ENCODE peak calls at places on chromosomes 5 and 9, in five cellular contexts. E, F, O, R and G are unnamed samples.

GRCh38 chr5:116574682-116575634 is at the start of gene SEMA6A:
- DNase-seq in R (peak; percentile 75), O (peak; percentile 88), E (peak; percentile 96), F (peak; percentile 91), G (peak; percentile 35)

GRCh38 chr5:148238395-148238794 is at the start of gene MARCOL:
- DNase-seq in F (no peak), O (no peak), E (no peak), R (no peak), G (no peak)

GRCh38 chr5:10760033-10760975 is 730 bp downstream of the DAP start:
- DNase-seq in O (no peak), R (peak; percentile 55), E (peak; percentile 72), F (peak; percentile 64), G (peak; percentile 17)

GRCh38 chr5:154273028-154273617 is 82.6 kb downstream of the GALNT10 start:
- DNase-seq in R (peak; percentile 65), F (peak; percentile 78), O (peak; percentile 31), E (peak; percentile 26), G (no peak)

GRCh38 chr9:129253820-129254381 is 75.8 kb upstream of the IER5L start:
- DNase-seq in R (no peak), E (no peak), F (peak; percentile 81), O (peak; percentile 58), G (no peak)

GRCh38 chr9:108282872-108283271 is 572.9 kb downstream of the ACTL7B start:
- DNase-seq in O (no peak), E (peak; percentile 41), R (no peak), F (peak; percentile 19), G (no peak)

GRCh38 chr5:157533011-157533481 is 42.5 kb downstream of the ADAM19 start:
- DNase-seq in R (no peak), O (peak; percentile 57), E (peak; percentile 34), F (no peak), G (no peak)

GRCh38 chr5:68898961-68899471 is 194.8 kb upstream of the SLC30A5 start:
- DNase-seq in R (peak; percentile 77), F (peak; percentile 85), O (no peak), E (peak; percentile 92), G (peak; percentile 43)

GRCh38 chr5:15693036-15693728 is 193.2 kb downstream of the FBXL7 start:
- DNase-seq in O (no peak), R (no peak), F (peak; percentile 32), E (no peak), G (no peak)

GRCh38 chr5:170442381-170442780 is 53.2 kb upstream of the KCNMB1 start:
- DNase-seq in E (no peak), O (no peak), F (no peak), R (no peak), G (no peak)

GRCh38 chr9:137679249-137679648 is 60.4 kb downstream of the EHMT1 start:
- DNase-seq in E (no peak), R (no peak), O (no peak), F (no peak), G (no peak)

DNA sequence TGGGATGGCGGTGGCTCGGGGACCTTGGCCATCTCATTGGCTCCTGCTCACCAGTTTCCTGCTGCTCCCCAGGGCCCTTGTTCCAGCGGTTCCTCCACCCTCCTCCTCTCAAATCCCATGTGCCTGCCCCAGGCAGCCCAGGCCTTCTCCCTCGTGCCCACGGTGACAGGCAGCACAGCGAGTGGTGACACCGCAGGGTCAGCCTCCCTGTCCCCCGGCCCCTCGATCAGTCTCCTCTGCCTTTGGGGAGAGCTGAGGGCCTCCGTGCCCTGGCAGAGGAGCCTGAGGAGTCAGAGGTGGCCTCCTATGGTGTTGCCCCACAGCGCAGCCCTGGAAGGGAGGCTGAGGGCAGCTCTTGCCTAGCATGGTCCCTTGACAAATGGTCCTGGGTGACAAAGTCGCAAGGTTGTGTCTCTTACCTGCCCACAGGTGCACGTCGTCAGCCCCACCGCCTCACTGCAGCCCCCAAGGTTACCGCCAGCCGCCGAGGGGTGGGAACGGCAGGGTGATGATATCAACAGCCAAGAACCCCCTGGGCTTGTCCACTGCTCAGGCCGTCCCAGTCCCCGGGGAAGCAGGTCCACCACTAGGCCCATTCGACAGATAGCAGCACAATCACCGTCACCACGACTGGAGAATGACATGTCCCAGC is 49.8 kb downstream of the NEK6 start:
- DNase-seq in E (no peak), O (no peak), R (no peak), F (no peak), G (no peak)
- H3K4me3 ChIP-seq in E (no peak overlapping the region), O (no peak overlapping the region), R (no peak overlapping the region), F (no peak overlapping the region), G (no peak overlapping the region)

DNA sequence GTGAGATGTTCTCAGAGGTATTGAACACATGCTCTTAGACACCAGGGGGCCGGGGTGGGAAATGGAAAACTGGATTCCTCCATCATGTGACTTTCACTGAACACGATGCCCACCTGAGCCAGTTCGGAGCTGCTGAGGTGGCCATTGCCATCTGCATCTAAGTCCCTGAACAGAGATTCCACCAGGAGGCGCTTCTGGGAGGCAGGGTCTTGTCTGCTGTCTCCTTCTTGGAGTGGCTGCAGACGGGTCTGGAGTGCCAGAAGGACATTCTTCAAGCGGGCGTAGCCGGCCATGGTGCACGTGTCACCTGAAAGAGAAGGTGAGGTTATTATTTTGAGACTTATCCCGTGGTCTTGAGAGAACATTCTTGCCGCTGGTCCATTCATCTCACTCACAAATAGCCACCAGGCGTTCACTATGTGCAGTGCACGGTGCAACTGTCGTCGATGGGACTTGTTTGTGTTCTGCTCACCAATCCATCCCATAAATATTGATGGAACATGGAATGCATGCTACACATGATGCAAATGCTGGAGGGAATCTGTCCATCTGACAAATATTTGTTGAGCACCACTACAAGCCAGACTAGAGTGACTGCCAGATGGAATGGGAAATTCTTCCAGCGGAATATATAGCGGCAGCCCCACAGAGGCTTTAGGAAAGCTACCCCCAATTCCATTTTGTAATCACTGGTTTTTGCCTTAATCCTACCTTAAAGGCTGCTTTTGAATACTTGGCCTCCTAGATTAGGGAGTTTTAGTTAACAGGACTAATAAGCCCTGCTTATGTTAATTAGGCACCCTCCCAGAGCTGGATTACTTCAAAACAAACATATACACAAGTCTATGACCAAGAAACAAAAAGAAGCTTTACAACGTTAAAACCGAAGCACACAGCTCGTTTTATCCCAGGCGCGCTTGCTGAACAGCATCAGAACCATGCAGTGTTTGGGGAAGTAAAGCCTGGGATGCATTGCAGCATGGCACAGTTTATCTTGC is 264.8 kb downstream of the HSPA4 start:
- DNase-seq in R (no peak), F (no peak), E (no peak), O (no peak), G (no peak)
- TF ChIP-seq CTCF in R (peak; percentile 17), F (no peak), E (peak; percentile 8), O (no peak), G (peak; percentile 33)

GRCh38 chr5:140366770-140367630 is 7.0 kb downstream of the SLC4A9 start:
- DNase-seq in E (no peak), F (no peak), R (no peak), O (no peak), G (no peak)

GRCh38 chr5:140372971-140373487 is 13.0 kb downstream of the SLC4A9 start:
- DNase-seq in O (peak; percentile 75), R (peak; percentile 75), F (peak; percentile 91), E (peak; percentile 74), G (peak; percentile 24)

GRCh38 chr5:140365941-140366340 is 5.9 kb downstream of the SLC4A9 start:
- DNase-seq in F (no peak), R (no peak), E (no peak), O (no peak), G (no peak)

GRCh38 chr5:140367631-140368013 is 7.6 kb downstream of the SLC4A9 start:
- DNase-seq in E (no peak), R (no peak), O (no peak), F (no peak), G (no peak)

DNA sequence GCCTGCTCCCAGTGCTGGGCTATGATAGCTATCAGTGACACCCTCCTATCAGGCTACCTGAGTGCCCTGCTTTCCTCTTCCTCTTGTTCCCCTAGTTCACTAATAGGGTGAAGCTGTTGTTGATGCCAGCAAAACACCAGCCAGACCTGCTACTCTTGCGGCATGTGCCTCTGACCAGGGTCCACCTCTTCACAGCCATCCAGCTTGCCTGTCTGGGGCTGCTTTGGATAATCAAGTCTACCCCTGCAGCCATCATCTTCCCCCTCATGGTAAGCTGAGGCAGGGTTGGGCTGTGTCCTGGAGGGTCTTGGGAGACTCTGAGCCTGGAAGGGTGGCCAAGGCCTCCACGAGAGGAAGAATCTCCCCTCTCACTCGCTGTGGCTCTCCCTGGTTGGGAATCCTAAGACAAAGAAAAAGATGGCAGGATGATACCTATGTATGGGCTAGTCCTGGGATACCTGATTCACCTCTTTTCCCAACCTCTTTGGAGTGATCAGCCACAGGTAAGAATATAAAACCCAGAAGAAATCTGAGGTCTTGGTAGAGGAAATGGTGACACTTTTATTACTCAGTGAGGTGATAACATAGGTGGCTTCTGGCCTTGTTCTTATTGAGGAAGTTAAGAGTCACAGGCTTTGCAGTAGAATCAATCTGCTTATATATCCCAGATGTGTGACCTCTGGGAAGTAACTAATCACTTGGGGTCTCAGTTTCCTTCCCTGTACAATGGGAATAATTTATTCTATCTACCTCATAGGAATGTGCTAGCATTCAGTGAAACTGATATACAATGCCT is 11.6 kb downstream of the SLC4A9 start:
- DNase-seq in F (no peak), R (no peak), E (no peak), O (no peak), G (no peak)
- H3K4me3 ChIP-seq in F (no peak overlapping the region), R (no peak overlapping the region), E (no peak overlapping the region), O (no peak overlapping the region), G (no peak overlapping the region)

GRCh38 chr9:7342229-7342628 is 457.3 kb downstream of the DMAC1 start:
- DNase-seq in E (no peak), R (no peak), F (peak; percentile 44), O (no peak), G (no peak)
- TF ChIP-seq CTCF in E (no peak), R (peak; percentile 37), F (peak; percentile 43), O (peak; percentile 10), G (peak; percentile 37)

GRCh38 chr5:14146725-14147124 is 3.6 kb downstream of the TRIO start:
- DNase-seq in R (no peak), O (no peak), E (no peak), F (no peak), G (no peak)
- H3K4me3 ChIP-seq in R (peak overlapping the region; percentile 94), O (peak overlapping the region; percentile 96), E (no peak overlapping the region), F (no peak overlapping the region), G (peak overlapping the region; percentile 90)

DNA sequence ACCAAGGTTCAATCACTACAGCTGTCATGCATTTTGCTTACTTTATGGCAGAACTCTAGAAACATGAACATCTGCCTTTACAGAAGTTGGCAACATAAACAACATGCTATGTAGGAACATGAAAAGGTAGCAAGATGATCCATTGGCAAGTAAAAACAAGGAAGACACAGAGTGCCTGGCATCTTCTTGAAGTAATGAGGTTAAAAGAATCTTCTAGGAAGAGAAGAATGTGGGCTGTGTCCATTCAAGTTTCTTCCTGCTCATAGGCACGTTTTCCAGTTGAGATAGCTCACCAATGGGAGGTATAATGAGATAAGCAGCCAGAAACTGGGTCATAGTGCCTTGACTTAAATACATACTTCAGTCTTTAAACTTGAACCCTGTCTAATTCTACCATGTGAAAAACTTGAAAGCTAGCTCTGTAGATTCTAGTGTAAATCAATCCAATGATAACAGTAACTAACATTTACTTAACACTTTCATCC is 109.4 kb upstream of the PRLR start:
- DNase-seq in O (no peak), E (no peak), R (no peak), F (no peak), G (no peak)
- TF ChIP-seq CTCF in O (no peak), E (no peak), R (no peak), F (no peak), G (no peak)